ENCODE peak calls at places on chromosomes 1 and 21, in five cellular contexts. One of them, this sample, is unnamed. For H3K9me3, the result is how much of the 10 kb centered on the place peaks cover.

GRCh38 chr1:200901350-200901749 is 6.7 kb downstream of the INAVA start:
- DNase-seq in transverse colon: no peak
- DNase-seq in heart right ventricle: no peak
- DNase-seq in A673: no peak
- DNase-seq in CD8-positive, alpha-beta T cell: no peak
- DNase-seq in this sample: no peak

GRCh38 chr1:16716691-16717173 is 23.6 kb upstream of the RNU1-4 start:
- DNase-seq in heart right ventricle: no peak
- DNase-seq in CD8-positive, alpha-beta T cell: no peak
- DNase-seq in transverse colon: no peak
- DNase-seq in A673: no peak
- DNase-seq in this sample: no peak

GRCh38 chr21:43986544-43987451 is 25.3 kb upstream of the TRAPPC10 start:
- DNase-seq in CD8-positive, alpha-beta T cell: no peak
- DNase-seq in transverse colon: no peak
- DNase-seq in heart right ventricle: no peak
- DNase-seq in A673: no peak
- DNase-seq in this sample: no peak

GRCh38 chr1:202794049-202794725 is 14.0 kb downstream of the KDM5B start:
- DNase-seq in A673: no peak
- DNase-seq in heart right ventricle: no peak
- DNase-seq in transverse colon: no peak
- DNase-seq in CD8-positive, alpha-beta T cell: no peak
- DNase-seq in this sample: no peak

GRCh38 chr1:53638641-53639035 is 100.3 kb downstream of the GLIS1 start:
- DNase-seq in heart right ventricle: no peak
- DNase-seq in transverse colon: no peak
- DNase-seq in A673: no peak
- DNase-seq in CD8-positive, alpha-beta T cell: no peak
- DNase-seq in this sample: no peak

GRCh38 chr1:37940299-37940947 is 6.4 kb downstream of the INPP5B start:
- DNase-seq in heart right ventricle: no peak
- DNase-seq in transverse colon: peak
- DNase-seq in CD8-positive, alpha-beta T cell: no peak
- DNase-seq in A673: no peak
- DNase-seq in this sample: no peak

GRCh38 chr1:153545067-153546055 is at the start of gene S100A4:
- DNase-seq in heart right ventricle: peak
- DNase-seq in A673: peak
- DNase-seq in CD8-positive, alpha-beta T cell: peak
- DNase-seq in transverse colon: peak
- DNase-seq in this sample: peak

GRCh38 chr1:87327362-87328120 is 1.1 kb upstream of the LMO4 start:
- DNase-seq in transverse colon: no peak
- DNase-seq in A673: peak
- DNase-seq in CD8-positive, alpha-beta T cell: no peak
- DNase-seq in heart right ventricle: no peak
- DNase-seq in this sample: no peak

GRCh38 chr1:201275266-201275666 is 8.0 kb upstream of the PKP1 start:
- DNase-seq in heart right ventricle: peak
- DNase-seq in transverse colon: peak
- DNase-seq in A673: peak
- DNase-seq in CD8-positive, alpha-beta T cell: no peak
- DNase-seq in this sample: no peak

GRCh38 chr1:106876384-106876783 is 180.1 kb upstream of the PRMT6 start:
- DNase-seq in transverse colon: no peak
- DNase-seq in CD8-positive, alpha-beta T cell: no peak
- DNase-seq in heart right ventricle: no peak
- DNase-seq in A673: no peak
- DNase-seq in this sample: no peak

GRCh38 chr1:106883208-106883607 is 173.3 kb upstream of the PRMT6 start:
- DNase-seq in heart right ventricle: no peak
- DNase-seq in CD8-positive, alpha-beta T cell: no peak
- DNase-seq in transverse colon: no peak
- DNase-seq in A673: no peak
- DNase-seq in this sample: no peak

GRCh38 chr1:106879538-106879937 is 176.9 kb upstream of the PRMT6 start:
- DNase-seq in A673: peak
- DNase-seq in CD8-positive, alpha-beta T cell: no peak
- DNase-seq in heart right ventricle: peak
- DNase-seq in transverse colon: peak
- DNase-seq in this sample: no peak

GRCh38 chr1:106875622-106876021 is 180.9 kb upstream of the PRMT6 start:
- DNase-seq in A673: no peak
- DNase-seq in heart right ventricle: no peak
- DNase-seq in transverse colon: no peak
- DNase-seq in CD8-positive, alpha-beta T cell: no peak
- DNase-seq in this sample: no peak

GRCh38 chr1:106880226-106880625 is 176.2 kb upstream of the PRMT6 start:
- DNase-seq in transverse colon: no peak
- DNase-seq in A673: no peak
- DNase-seq in heart right ventricle: no peak
- DNase-seq in CD8-positive, alpha-beta T cell: no peak
- DNase-seq in this sample: no peak
- H3K9me3 ChIP-seq in transverse colon: under half
- H3K9me3 ChIP-seq in A673: under half
- H3K9me3 ChIP-seq in heart right ventricle: under half
- H3K9me3 ChIP-seq in CD8-positive, alpha-beta T cell: under half
- H3K9me3 ChIP-seq in this sample: under half

GRCh38 chr1:45009956-45010854 is 919 bp downstream of the HECTD3 start:
- DNase-seq in heart right ventricle: no peak
- DNase-seq in CD8-positive, alpha-beta T cell: no peak
- DNase-seq in A673: no peak
- DNase-seq in transverse colon: peak
- DNase-seq in this sample: no peak

GRCh38 chr1:45008516-45008915 is 2.6 kb downstream of the HECTD3 start:
- DNase-seq in CD8-positive, alpha-beta T cell: no peak
- DNase-seq in transverse colon: no peak
- DNase-seq in heart right ventricle: no peak
- DNase-seq in A673: no peak
- DNase-seq in this sample: no peak

GRCh38 chr1:45010855-45011811 is at the start of gene HECTD3:
- DNase-seq in A673: peak
- DNase-seq in transverse colon: peak
- DNase-seq in heart right ventricle: peak
- DNase-seq in CD8-positive, alpha-beta T cell: peak
- DNase-seq in this sample: peak

GRCh38 chr1:45008076-45008475 is 3.0 kb downstream of the HECTD3 start:
- DNase-seq in CD8-positive, alpha-beta T cell: no peak
- DNase-seq in heart right ventricle: no peak
- DNase-seq in A673: no peak
- DNase-seq in transverse colon: no peak
- DNase-seq in this sample: no peak

DNA sequence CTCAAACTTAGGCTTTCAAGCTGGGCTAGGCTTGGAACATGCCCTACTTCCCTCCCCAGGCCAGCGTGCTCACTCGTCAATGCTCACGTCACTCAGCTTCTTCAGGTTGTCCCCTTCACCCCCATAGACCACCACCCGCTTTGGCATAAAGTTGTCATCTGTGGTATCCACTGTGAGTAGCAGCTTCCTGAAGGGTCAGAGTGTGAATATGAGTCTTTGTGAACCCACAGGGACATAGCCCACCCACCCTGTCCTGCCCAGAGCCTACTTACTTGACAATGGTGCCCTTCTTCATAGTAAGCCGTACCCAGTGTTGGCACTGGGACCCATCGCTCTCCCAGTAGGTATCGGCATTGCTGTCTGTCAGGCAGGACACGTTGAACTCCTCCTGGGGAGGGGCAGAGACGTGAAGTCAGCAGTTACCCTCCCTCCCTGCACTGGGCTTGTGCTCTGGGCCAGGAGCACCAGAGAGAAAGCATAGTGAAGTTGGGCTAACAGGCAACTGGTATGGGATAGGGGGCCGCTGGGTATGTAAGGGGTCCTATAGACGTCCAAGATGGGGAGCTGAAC is 1.7 kb downstream of the HECTD3 start:
- DNase-seq in A673: no peak
- DNase-seq in heart right ventricle: no peak
- DNase-seq in CD8-positive, alpha-beta T cell: no peak
- DNase-seq in transverse colon: no peak
- DNase-seq in this sample: no peak
- H3K4me3 ChIP-seq in A673: no peak
- H3K4me3 ChIP-seq in heart right ventricle: peak
- H3K4me3 ChIP-seq in CD8-positive, alpha-beta T cell: no peak
- H3K4me3 ChIP-seq in transverse colon: peak
- H3K4me3 ChIP-seq in this sample: peak

DNA sequence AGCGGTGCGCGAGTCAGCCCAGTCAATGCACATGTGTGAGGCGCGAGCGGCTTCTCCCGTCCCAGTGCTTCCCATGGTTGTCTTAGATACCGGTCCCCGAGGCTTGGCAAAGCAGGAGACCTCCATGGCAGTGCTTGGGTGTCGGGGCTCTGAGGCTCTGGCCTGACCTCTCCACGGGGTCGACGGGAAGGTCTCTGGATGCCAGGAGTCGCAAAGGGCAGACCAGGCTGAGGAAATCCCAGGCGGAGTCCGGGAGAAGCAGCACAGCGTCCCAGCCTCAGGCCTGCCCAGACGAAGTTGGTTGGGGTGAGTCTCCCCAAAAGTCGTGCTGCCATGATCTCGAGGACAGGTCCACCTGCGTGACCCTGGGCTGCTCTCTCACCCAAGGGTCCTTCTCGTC is 3881.6 kb downstream of the SRGAP2C start:
- DNase-seq in CD8-positive, alpha-beta T cell: no peak
- DNase-seq in A673: no peak
- DNase-seq in transverse colon: no peak
- DNase-seq in heart right ventricle: no peak
- DNase-seq in this sample: no peak
- H3K9me3 ChIP-seq in CD8-positive, alpha-beta T cell: under half
- H3K9me3 ChIP-seq in A673: under half
- H3K9me3 ChIP-seq in transverse colon: under half
- H3K9me3 ChIP-seq in heart right ventricle: under half
- H3K9me3 ChIP-seq in this sample: under half

DNA sequence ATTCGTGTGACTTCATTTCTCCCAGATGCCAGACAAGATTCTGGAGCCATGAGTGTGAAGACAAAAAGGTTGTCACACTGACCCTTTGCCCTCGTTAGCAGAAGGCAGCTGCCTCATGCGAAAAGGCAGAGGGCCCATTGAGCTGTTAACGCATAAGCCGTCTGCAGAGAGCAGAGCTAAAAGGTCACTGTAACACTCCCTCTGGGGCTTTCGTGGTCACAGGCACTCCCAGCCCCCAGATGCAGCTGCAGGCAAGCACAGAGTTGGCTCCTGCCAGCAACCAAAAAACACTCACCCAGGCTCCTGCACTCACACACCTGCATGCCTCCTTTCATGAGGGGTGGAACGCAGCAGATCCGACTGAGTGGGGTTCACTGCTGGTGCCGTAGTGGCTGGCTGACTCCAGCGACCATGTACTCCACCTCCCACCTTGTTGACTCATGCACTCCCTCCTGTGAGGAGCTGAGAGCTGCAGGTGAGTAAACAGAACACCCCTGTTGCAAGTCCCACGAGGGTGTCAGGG is 287.5 kb downstream of the SMYD3 start:
- DNase-seq in CD8-positive, alpha-beta T cell: no peak
- DNase-seq in A673: no peak
- DNase-seq in transverse colon: no peak
- DNase-seq in heart right ventricle: no peak
- DNase-seq in this sample: no peak
- H3K4me3 ChIP-seq in CD8-positive, alpha-beta T cell: no peak
- H3K4me3 ChIP-seq in A673: no peak
- H3K4me3 ChIP-seq in transverse colon: no peak
- H3K4me3 ChIP-seq in heart right ventricle: no peak
- H3K4me3 ChIP-seq in this sample: no peak

DNA sequence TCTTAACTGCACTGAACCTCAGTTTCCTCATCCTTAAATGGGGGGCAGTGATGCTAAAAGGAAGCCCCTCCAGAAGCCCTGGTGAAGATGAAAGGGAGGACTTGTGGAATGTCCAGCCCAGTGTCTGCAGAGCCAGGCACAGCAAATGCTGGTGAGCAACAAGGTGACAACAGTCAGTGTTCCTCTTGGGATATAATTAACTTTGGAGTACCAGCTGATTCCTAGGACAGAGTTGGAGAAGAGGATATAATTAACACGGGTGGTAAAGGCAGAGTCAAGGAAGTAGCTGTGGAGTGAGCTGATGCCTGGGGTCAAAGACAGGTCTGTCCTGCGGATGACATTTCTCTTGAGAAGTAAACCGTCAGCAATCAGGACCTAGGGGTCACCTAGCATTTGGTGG is 60.7 kb upstream of the MRPS6 start:
- DNase-seq in transverse colon: no peak
- DNase-seq in heart right ventricle: no peak
- DNase-seq in A673: no peak
- DNase-seq in CD8-positive, alpha-beta T cell: no peak
- DNase-seq in this sample: no peak
- H3K9me3 ChIP-seq in transverse colon: under half
- H3K9me3 ChIP-seq in heart right ventricle: under half
- H3K9me3 ChIP-seq in A673: under half
- H3K9me3 ChIP-seq in CD8-positive, alpha-beta T cell: under half
- H3K9me3 ChIP-seq in this sample: under half

This sample was measured in effector memory CD4-positive, alpha-beta T cell.